ENCODE peak calls at places on chromosomes 1 and 21, in six cellular contexts. S, H, N, O, E and P are unnamed samples.

GRCh38 chr21:15517394-15517793 is 212.4 kb upstream of the USP25 start:
- DNase-seq in S (no peak), H (no peak), N (no peak), O (no peak), E (no peak), P (no peak)

GRCh38 chr1:106465666-106466065 is 590.8 kb upstream of the PRMT6 start:
- DNase-seq in S (no peak), H (peak), N (peak), O (no peak), E (no peak), P (peak)

GRCh38 chr1:57277681-57278080 is 146.2 kb downstream of the DAB1 start:
- DNase-seq in S (no peak), H (no peak), N (no peak), O (no peak), E (no peak), P (no peak)

GRCh38 chr1:3625151-3625907 is 514 bp downstream of the TPRG1L start:
- DNase-seq in S (peak), H (peak), N (peak), O (peak), E (peak), P (no peak)

GRCh38 chr21:16530656-16531055 is 800.9 kb downstream of the USP25 start:
- DNase-seq in S (peak), H (no peak), N (no peak), O (no peak), E (no peak), P (no peak)

GRCh38 chr1:49060766-49061165 is 284.1 kb upstream of the BEND5 start:
- DNase-seq in S (no peak), H (peak), N (peak), O (no peak), E (no peak), P (peak)

GRCh38 chr1:11179125-11179524 is 10.0 kb upstream of the ANGPTL7 start:
- DNase-seq in S (no peak), H (no peak), N (no peak), O (no peak), E (no peak), P (no peak)

GRCh38 chr1:42925132-42925769 is 33.4 kb downstream of the SLC2A1 start:
- DNase-seq in S (no peak), H (no peak), N (no peak), O (peak), E (no peak), P (no peak)